ENCODE peak calls at places on chromosomes 12 and 14, in nine cellular contexts. Y is PC-3, N is H9, S is HCT116, W is K562, G is GM12878, F is osteoblast, P is neuronal stem cell, Q is neural progenitor cell. B is an unnamed sample.

GRCh38 chr12:51349026-51349425 is 2.5 kb upstream of the CELA1 start:
- DNase-seq in G (no peak), F (peak; percentile 62), Q (no peak), W (no peak), S (no peak), P (no peak), Y (no peak), N (no peak), B (no peak)

GRCh38 chr14:34018564-34019244 is 67.8 kb upstream of the EGLN3 start:
- DNase-seq in F (no peak), P (no peak), S (no peak), Q (no peak), W (no peak), N (no peak), G (peak; percentile 45), Y (no peak), B (no peak)

GRCh38 chr12:3380200-3381020 is 110.6 kb upstream of the PRMT8 start:
- DNase-seq in S (no peak), Q (no peak), F (peak; percentile 79), N (peak; percentile 24), W (no peak), Y (no peak), G (no peak), P (no peak), B (no peak)

GRCh38 chr12:45660330-45660729 is 69.2 kb upstream of the ARID2 start:
- DNase-seq in S (peak; percentile 29), G (no peak), N (no peak), W (peak; percentile 29), Q (no peak), P (no peak), F (no peak), Y (peak; percentile 91), B (no peak)

GRCh38 chr12:108967869-108968540 is 52.9 kb downstream of the SVOP start:
- DNase-seq in F (peak; percentile 53), W (peak; percentile 40), Y (peak; percentile 58), P (no peak), S (peak; percentile 40), Q (peak; percentile 47), G (no peak), N (no peak), B (peak; percentile 57)

GRCh38 chr12:2580821-2581220 is 213.9 kb upstream of the FKBP4 start:
- DNase-seq in P (no peak), Y (no peak), G (no peak), W (no peak), N (no peak), F (peak; percentile 98), S (no peak), Q (no peak), B (no peak)

GRCh38 chr14:99230271-99231141 is 41.5 kb downstream of the BCL11B start:
- DNase-seq in W (peak; percentile 9), F (no peak), G (no peak), S (no peak), P (no peak), Y (no peak), N (peak; percentile 74), Q (peak; percentile 64), B (no peak)

GRCh38 chr14:64387232-64387737 is 868 bp upstream of the MTHFD1 start:
- DNase-seq in F (peak; percentile 54), Q (peak; percentile 56), W (peak; percentile 13), P (no peak), S (no peak), Y (peak; percentile 27), G (no peak), N (no peak), B (no peak)

GRCh38 chr12:88820012-88820411 is 239.7 kb upstream of the KITLG start:
- DNase-seq in F (no peak), P (no peak), S (no peak), Q (no peak), W (no peak), G (no peak), N (no peak), Y (no peak), B (no peak)

GRCh38 chr12:38544357-38545066 is 227.9 kb downstream of the ALG10B start:
- DNase-seq in S (no peak), Y (no peak), N (peak; percentile 59), P (peak; percentile 12), F (no peak), W (no peak), Q (peak; percentile 68), G (no peak), B (no peak)

GRCh38 chr12:43112101-43112661 is 439.8 kb downstream of the ADAMTS20 start:
- DNase-seq in N (no peak), S (no peak), G (no peak), W (no peak), P (no peak), F (peak; percentile 22), Q (no peak), Y (no peak), B (no peak)

GRCh38 chr14:104660597-104660996 is 28.8 kb upstream of the INF2 start:
- DNase-seq in Q (no peak), N (no peak), W (no peak), F (no peak), Y (no peak), P (no peak), S (no peak), G (no peak), B (peak; percentile 87)

GRCh38 chr12:116399055-116399454 is 121.6 kb upstream of the MED13L start:
- DNase-seq in N (no peak), Y (no peak), W (no peak), P (no peak), Q (no peak), G (no peak), S (no peak), F (no peak), B (no peak)

GRCh38 chr12:120249266-120249874 is 16.2 kb downstream of the PXN start:
- DNase-seq in G (no peak), F (no peak), N (peak; percentile 31), Q (no peak), P (no peak), Y (no peak), S (no peak), W (peak; percentile 62), B (no peak)

GRCh38 chr14:63155511-63156189 is 48.6 kb upstream of the RHOJ start:
- DNase-seq in Y (no peak), S (no peak), N (no peak), F (peak; percentile 43), Q (no peak), W (no peak), G (no peak), P (no peak), B (no peak)
- H2AFZ ChIP-seq in Y (no peak overlapping the region), S (no peak overlapping the region), N (peak overlapping the region; percentile 52), F (no peak overlapping the region), Q (no peak overlapping the region), W (no peak overlapping the region), G (no peak overlapping the region), P (no peak overlapping the region), B (no peak overlapping the region)

GRCh38 chr14:95536036-95536577 is 1.3 kb downstream of the GLRX5 start:
- DNase-seq in G (no peak), Y (no peak), P (no peak), F (no peak), W (no peak), N (no peak), S (no peak), Q (peak; percentile 36), B (no peak)

GRCh38 chr14:95535226-95536021 is 574 bp downstream of the GLRX5 start:
- DNase-seq in N (no peak), W (no peak), F (peak; percentile 82), S (no peak), G (no peak), P (no peak), Q (peak; percentile 25), Y (no peak), B (peak; percentile 40)

GRCh38 chr14:95538801-95539509 is 4.1 kb downstream of the GLRX5 start:
- DNase-seq in Y (no peak), Q (no peak), N (no peak), F (no peak), G (no peak), S (no peak), P (no peak), W (no peak), B (no peak)

GRCh38 chr14:95540236-95540635 is 5.4 kb downstream of the GLRX5 start:
- DNase-seq in W (no peak), S (no peak), N (no peak), Q (no peak), G (no peak), P (no peak), Y (no peak), F (no peak), B (no peak)

DNA sequence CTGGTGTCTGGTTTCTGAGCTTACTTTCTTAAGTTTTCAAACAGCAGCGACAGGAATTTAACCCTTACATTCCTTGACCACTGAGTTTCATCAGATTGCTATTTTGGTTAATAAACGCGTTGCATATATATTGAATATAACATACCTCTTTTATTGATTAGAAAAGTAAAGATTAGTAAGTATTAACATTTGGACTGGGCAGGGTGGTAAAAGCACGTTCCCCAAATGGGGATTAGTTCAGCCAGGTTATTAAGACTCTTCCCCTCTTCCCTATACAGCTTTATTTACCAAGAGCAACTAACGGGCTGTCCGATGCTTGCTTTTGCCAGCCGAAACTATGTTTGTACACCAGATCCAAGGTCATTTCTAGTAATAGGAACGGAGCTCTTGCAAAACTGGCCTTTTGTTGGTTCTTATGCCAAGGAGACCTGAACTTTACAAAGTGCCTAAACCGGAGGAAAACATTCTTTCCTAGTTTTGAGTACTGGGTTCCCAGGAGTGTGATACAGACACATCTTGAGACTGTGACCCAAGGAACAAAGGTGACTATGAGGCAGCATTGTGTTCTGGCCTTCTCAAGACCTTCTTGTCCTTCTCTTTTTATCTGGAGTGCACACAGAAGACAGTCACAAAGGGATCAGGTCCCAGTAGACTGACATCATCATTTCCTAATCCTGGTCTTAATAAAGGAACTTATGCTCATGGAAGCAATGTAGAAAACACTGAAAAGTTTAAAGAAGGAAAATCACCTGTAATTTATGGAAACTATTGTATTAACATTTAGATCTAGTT is 2.6 kb downstream of the GLRX5 start:
- DNase-seq in N (no peak), P (no peak), W (no peak), G (no peak), S (no peak), F (no peak), Q (no peak), Y (no peak), B (no peak)
- H3K27ac ChIP-seq in N (no peak overlapping the region), P (no peak overlapping the region), W (peak overlapping the region; percentile 94), G (no peak overlapping the region), S (no peak overlapping the region), F (no peak overlapping the region), Q (no peak overlapping the region), Y (no peak overlapping the region), B (no peak overlapping the region)

DNA sequence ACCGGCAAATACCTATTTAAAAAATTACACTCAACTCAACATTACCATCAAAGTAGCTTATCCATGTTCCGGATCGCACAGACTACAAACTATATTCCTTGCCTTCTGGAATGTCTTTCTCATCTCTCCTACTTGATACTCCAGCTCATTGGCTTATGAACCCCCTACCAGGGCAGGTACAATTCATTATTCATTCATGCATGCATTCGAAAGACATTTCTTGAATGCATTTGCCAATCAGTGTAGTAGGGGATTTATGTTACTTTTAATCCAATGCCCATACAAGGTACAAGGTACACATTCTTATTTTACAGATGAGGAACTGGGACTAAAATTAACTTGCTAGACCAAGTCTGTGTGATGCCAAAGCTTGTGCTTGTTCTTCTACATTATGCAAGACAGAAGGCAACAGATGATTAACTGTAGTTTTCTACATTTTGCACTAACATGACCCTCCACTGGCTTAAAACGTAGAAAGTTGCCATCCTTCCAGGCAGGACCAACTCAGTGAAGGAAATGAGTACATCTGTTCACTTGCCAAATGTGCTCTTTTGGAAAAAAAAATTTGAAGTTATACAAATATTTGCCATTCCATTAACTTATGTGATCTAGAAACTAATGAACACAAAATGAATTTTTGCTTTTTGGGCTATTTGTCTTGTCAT is 53.7 kb upstream of the KCNJ8 start:
- DNase-seq in P (no peak), N (no peak), Q (no peak), W (no peak), Y (no peak), G (no peak), S (no peak), F (no peak), B (no peak)
- H3K4me2 ChIP-seq in P (no peak overlapping the region), N (no peak overlapping the region), Q (no peak overlapping the region), W (no peak overlapping the region), Y (no peak overlapping the region), G (no peak overlapping the region), S (no peak overlapping the region), F (peak overlapping the region; percentile 60), B (no peak overlapping the region)

GRCh38 chr12:104667139-104667538 is 210.4 kb downstream of the CHST11 start:
- DNase-seq in N (no peak), P (no peak), Q (no peak), Y (no peak), W (no peak), G (no peak), S (no peak), F (no peak), B (no peak)
- H2AFZ ChIP-seq in N (no peak overlapping the region), P (no peak overlapping the region), Q (no peak overlapping the region), Y (no peak overlapping the region), W (no peak overlapping the region), G (no peak overlapping the region), S (no peak overlapping the region), F (no peak overlapping the region), B (no peak overlapping the region)